ENCODE peak calls at places on chromosomes 6 and 20, in seven cellular contexts. One of them, this sample, is unnamed. For H3K4me1, the result is how much of the 10 kb centered on the place peaks cover.

GRCh38 chr6:132054525-132054924 is 103.4 kb upstream of the CCN2 start:
- DNase-seq in fibroblast of lung: peak
- DNase-seq in GM23338: no peak
- DNase-seq in HepG2: no peak
- DNase-seq in mammary epithelial cell: peak
- DNase-seq in GM12878: no peak
- DNase-seq in K562: no peak
- DNase-seq in this sample: no peak

GRCh38 chr6:131199568-131200272 is 64.5 kb downstream of the AKAP7 start:
- DNase-seq in fibroblast of lung: peak
- DNase-seq in GM23338: peak
- DNase-seq in HepG2: peak
- DNase-seq in mammary epithelial cell: peak
- DNase-seq in GM12878: peak
- DNase-seq in K562: no peak
- DNase-seq in this sample: peak

GRCh38 chr6:30678964-30679726 is 6.3 kb upstream of the DHX16 start:
- DNase-seq in fibroblast of lung: peak
- DNase-seq in GM23338: peak
- DNase-seq in HepG2: peak
- DNase-seq in mammary epithelial cell: peak
- DNase-seq in GM12878: no peak
- DNase-seq in K562: peak
- DNase-seq in this sample: no peak

GRCh38 chr6:145531032-145531431 is 204.3 kb downstream of the EPM2A start:
- DNase-seq in fibroblast of lung: no peak
- DNase-seq in GM23338: peak
- DNase-seq in HepG2: no peak
- DNase-seq in mammary epithelial cell: no peak
- DNase-seq in GM12878: no peak
- DNase-seq in K562: no peak
- DNase-seq in this sample: no peak

GRCh38 chr6:25280617-25280990 is 1.4 kb downstream of the CARMIL1 start:
- DNase-seq in fibroblast of lung: no peak
- DNase-seq in GM23338: peak
- DNase-seq in HepG2: peak
- DNase-seq in mammary epithelial cell: peak
- DNase-seq in GM12878: no peak
- DNase-seq in K562: no peak
- DNase-seq in this sample: no peak

GRCh38 chr20:41228858-41229257 is 88.7 kb downstream of the ZHX3 start:
- DNase-seq in fibroblast of lung: no peak
- DNase-seq in GM23338: no peak
- DNase-seq in HepG2: no peak
- DNase-seq in mammary epithelial cell: no peak
- DNase-seq in GM12878: no peak
- DNase-seq in K562: no peak
- DNase-seq in this sample: no peak

GRCh38 chr6:133165235-133165634 is 75.9 kb upstream of the EYA4 start:
- DNase-seq in fibroblast of lung: no peak
- DNase-seq in GM23338: no peak
- DNase-seq in HepG2: no peak
- DNase-seq in mammary epithelial cell: no peak
- DNase-seq in GM12878: no peak
- DNase-seq in K562: no peak
- DNase-seq in this sample: no peak

GRCh38 chr20:17680128-17680835 is 1.8 kb downstream of the RRBP1 start:
- DNase-seq in fibroblast of lung: peak
- DNase-seq in GM23338: peak
- DNase-seq in HepG2: peak
- DNase-seq in mammary epithelial cell: peak
- DNase-seq in GM12878: no peak
- DNase-seq in K562: peak
- DNase-seq in this sample: no peak

GRCh38 chr6:28980797-28981390 is 24.2 kb downstream of the ZNF311 start:
- DNase-seq in fibroblast of lung: peak
- DNase-seq in GM23338: peak
- DNase-seq in HepG2: peak
- DNase-seq in mammary epithelial cell: peak
- DNase-seq in GM12878: peak
- DNase-seq in K562: peak
- DNase-seq in this sample: no peak

GRCh38 chr20:21609221-21609620 is 95.4 kb upstream of the NKX2-2 start:
- DNase-seq in fibroblast of lung: no peak
- DNase-seq in GM23338: no peak
- DNase-seq in HepG2: peak
- DNase-seq in mammary epithelial cell: peak
- DNase-seq in GM12878: no peak
- DNase-seq in K562: no peak
- DNase-seq in this sample: no peak

GRCh38 chr20:40702504-40702903 is 13.5 kb upstream of the MAFB start:
- DNase-seq in fibroblast of lung: no peak
- DNase-seq in GM23338: peak
- DNase-seq in HepG2: peak
- DNase-seq in mammary epithelial cell: no peak
- DNase-seq in GM12878: no peak
- DNase-seq in K562: peak
- DNase-seq in this sample: no peak

GRCh38 chr20:11905460-11906150 is 12.1 kb upstream of the BTBD3 start:
- DNase-seq in fibroblast of lung: no peak
- DNase-seq in GM23338: no peak
- DNase-seq in HepG2: no peak
- DNase-seq in mammary epithelial cell: no peak
- DNase-seq in GM12878: no peak
- DNase-seq in K562: no peak
- DNase-seq in this sample: no peak

GRCh38 chr6:45382391-45382790 is 4.7 kb upstream of the SUPT3H start:
- DNase-seq in fibroblast of lung: no peak
- DNase-seq in GM23338: no peak
- DNase-seq in HepG2: no peak
- DNase-seq in mammary epithelial cell: no peak
- DNase-seq in GM12878: no peak
- DNase-seq in K562: no peak
- DNase-seq in this sample: no peak

GRCh38 chr20:34629342-34629741 is 47.5 kb downstream of the PIGU start:
- DNase-seq in fibroblast of lung: no peak
- DNase-seq in GM23338: no peak
- DNase-seq in HepG2: no peak
- DNase-seq in mammary epithelial cell: no peak
- DNase-seq in GM12878: no peak
- DNase-seq in K562: no peak
- DNase-seq in this sample: no peak

GRCh38 chr20:25081065-25081729 is 744 bp downstream of the VSX1 start:
- DNase-seq in fibroblast of lung: no peak
- DNase-seq in GM23338: peak
- DNase-seq in HepG2: no peak
- DNase-seq in mammary epithelial cell: no peak
- DNase-seq in GM12878: no peak
- DNase-seq in K562: no peak
- DNase-seq in this sample: no peak

GRCh38 chr20:25082498-25082873 is 545 bp upstream of the VSX1 start:
- DNase-seq in fibroblast of lung: no peak
- DNase-seq in GM23338: no peak
- DNase-seq in HepG2: no peak
- DNase-seq in mammary epithelial cell: no peak
- DNase-seq in GM12878: no peak
- DNase-seq in K562: no peak
- DNase-seq in this sample: no peak

GRCh38 chr20:25083141-25083772 is 1.3 kb upstream of the VSX1 start:
- DNase-seq in fibroblast of lung: no peak
- DNase-seq in GM23338: peak
- DNase-seq in HepG2: no peak
- DNase-seq in mammary epithelial cell: no peak
- DNase-seq in GM12878: no peak
- DNase-seq in K562: no peak
- DNase-seq in this sample: no peak

GRCh38 chr20:25083773-25084615 is 2.1 kb upstream of the VSX1 start:
- DNase-seq in fibroblast of lung: no peak
- DNase-seq in GM23338: peak
- DNase-seq in HepG2: no peak
- DNase-seq in mammary epithelial cell: no peak
- DNase-seq in GM12878: no peak
- DNase-seq in K562: no peak
- DNase-seq in this sample: no peak

GRCh38 chr20:25081730-25082497 is at the start of gene VSX1:
- DNase-seq in fibroblast of lung: no peak
- DNase-seq in GM23338: peak
- DNase-seq in HepG2: no peak
- DNase-seq in mammary epithelial cell: no peak
- DNase-seq in GM12878: no peak
- DNase-seq in K562: no peak
- DNase-seq in this sample: no peak
- TF ChIP-seq EZH2 in fibroblast of lung: no peak
- TF ChIP-seq EZH2 in GM23338: no peak
- TF ChIP-seq EZH2 in HepG2: no peak
- TF ChIP-seq EZH2 in mammary epithelial cell: no peak
- TF ChIP-seq EZH2 in GM12878: no peak
- TF ChIP-seq EZH2 in K562: no peak
- TF ChIP-seq EZH2 in this sample: peak

GRCh38 chr6:36355819-36356218 is 19.1 kb upstream of the BNIP5 start:
- DNase-seq in fibroblast of lung: peak
- DNase-seq in GM23338: no peak
- DNase-seq in HepG2: no peak
- DNase-seq in mammary epithelial cell: peak
- DNase-seq in GM12878: no peak
- DNase-seq in K562: no peak
- DNase-seq in this sample: no peak

GRCh38 chr6:36357872-36358234 is 21.2 kb upstream of the BNIP5 start:
- DNase-seq in fibroblast of lung: no peak
- DNase-seq in GM23338: no peak
- DNase-seq in HepG2: no peak
- DNase-seq in mammary epithelial cell: no peak
- DNase-seq in GM12878: peak
- DNase-seq in K562: no peak
- DNase-seq in this sample: no peak

GRCh38 chr6:36361071-36361470 is 24.4 kb upstream of the BNIP5 start:
- DNase-seq in fibroblast of lung: no peak
- DNase-seq in GM23338: no peak
- DNase-seq in HepG2: no peak
- DNase-seq in mammary epithelial cell: no peak
- DNase-seq in GM12878: no peak
- DNase-seq in K562: no peak
- DNase-seq in this sample: no peak

GRCh38 chr6:36360241-36361054 is 23.8 kb upstream of the BNIP5 start:
- DNase-seq in fibroblast of lung: peak
- DNase-seq in GM23338: peak
- DNase-seq in HepG2: peak
- DNase-seq in mammary epithelial cell: peak
- DNase-seq in GM12878: no peak
- DNase-seq in K562: peak
- DNase-seq in this sample: no peak

GRCh38 chr6:36358235-36358915 is 21.7 kb upstream of the BNIP5 start:
- DNase-seq in fibroblast of lung: peak
- DNase-seq in GM23338: no peak
- DNase-seq in HepG2: peak
- DNase-seq in mammary epithelial cell: no peak
- DNase-seq in GM12878: peak
- DNase-seq in K562: no peak
- DNase-seq in this sample: no peak
- H3K27ac ChIP-seq in fibroblast of lung: no peak
- H3K27ac ChIP-seq in GM23338: no peak
- H3K27ac ChIP-seq in HepG2: no peak
- H3K27ac ChIP-seq in mammary epithelial cell: no peak
- H3K27ac ChIP-seq in GM12878: peak
- H3K27ac ChIP-seq in K562: no peak
- H3K27ac ChIP-seq in this sample: no peak

GRCh38 chr6:129240492-129240853 is 357.5 kb downstream of the LAMA2 start:
- DNase-seq in fibroblast of lung: no peak
- DNase-seq in GM23338: no peak
- DNase-seq in HepG2: no peak
- DNase-seq in mammary epithelial cell: no peak
- DNase-seq in GM12878: no peak
- DNase-seq in K562: no peak
- DNase-seq in this sample: no peak
- H3K4me1 ChIP-seq in fibroblast of lung: under half
- H3K4me1 ChIP-seq in GM23338: under half
- H3K4me1 ChIP-seq in HepG2: under half
- H3K4me1 ChIP-seq in mammary epithelial cell: under half
- H3K4me1 ChIP-seq in GM12878: under half
- H3K4me1 ChIP-seq in K562: under half
- H3K4me1 ChIP-seq in this sample: under half

GRCh38 chr20:57261488-57262243 is 4.8 kb downstream of the BMP7 start:
- DNase-seq in fibroblast of lung: no peak
- DNase-seq in GM23338: peak
- DNase-seq in HepG2: no peak
- DNase-seq in mammary epithelial cell: no peak
- DNase-seq in GM12878: no peak
- DNase-seq in K562: no peak
- DNase-seq in this sample: no peak

GRCh38 chr20:57263767-57264150 is 2.7 kb downstream of the BMP7 start:
- DNase-seq in fibroblast of lung: no peak
- DNase-seq in GM23338: no peak
- DNase-seq in HepG2: no peak
- DNase-seq in mammary epithelial cell: no peak
- DNase-seq in GM12878: no peak
- DNase-seq in K562: no peak
- DNase-seq in this sample: no peak

GRCh38 chr20:57263127-57263609 is 3.3 kb downstream of the BMP7 start:
- DNase-seq in fibroblast of lung: no peak
- DNase-seq in GM23338: no peak
- DNase-seq in HepG2: no peak
- DNase-seq in mammary epithelial cell: peak
- DNase-seq in GM12878: no peak
- DNase-seq in K562: no peak
- DNase-seq in this sample: no peak

GRCh38 chr20:57260959-57261357 is 5.5 kb downstream of the BMP7 start:
- DNase-seq in fibroblast of lung: peak
- DNase-seq in GM23338: peak
- DNase-seq in HepG2: no peak
- DNase-seq in mammary epithelial cell: no peak
- DNase-seq in GM12878: no peak
- DNase-seq in K562: no peak
- DNase-seq in this sample: no peak

DNA sequence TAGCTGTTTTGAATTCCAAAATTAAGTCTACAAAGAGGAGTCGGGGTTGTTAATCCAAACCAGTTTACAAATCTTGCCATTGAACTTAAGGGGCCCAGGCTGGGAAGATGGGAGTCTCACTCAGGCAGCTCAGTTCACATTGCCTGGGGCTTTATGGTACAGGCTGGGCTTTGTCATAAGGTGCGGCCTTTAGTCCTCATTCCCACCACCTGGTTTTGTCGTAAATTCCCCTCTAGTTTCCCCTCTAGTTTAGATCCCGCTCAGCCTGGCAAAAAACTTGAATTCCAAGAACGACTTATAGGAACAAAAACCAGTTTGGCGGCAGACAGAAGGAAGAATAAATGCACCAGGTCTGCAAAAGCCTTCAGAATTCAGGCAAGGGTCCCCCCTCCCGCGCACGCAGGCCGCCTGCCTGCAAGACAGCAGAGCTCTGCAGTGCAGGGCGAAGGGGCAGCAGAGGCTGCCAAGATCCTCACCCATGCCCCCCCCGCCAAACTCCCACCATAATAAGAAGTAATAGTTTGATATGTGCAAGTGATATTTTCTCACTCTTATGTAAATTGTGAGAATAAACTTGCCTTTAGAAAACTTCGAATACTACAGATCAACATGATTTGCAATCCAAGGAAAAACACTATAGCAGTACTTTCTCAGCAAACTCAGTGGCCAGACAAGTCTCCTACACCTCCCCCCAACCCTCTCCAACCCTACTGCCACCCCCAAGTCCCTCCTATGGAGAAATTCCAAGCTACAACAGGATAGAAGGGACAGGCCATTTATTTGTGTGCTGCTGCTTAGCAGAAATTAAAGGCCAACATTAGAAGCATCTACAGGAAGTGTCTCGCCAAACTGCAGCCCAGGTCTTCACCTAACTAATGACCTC is 4.0 kb downstream of the BMP7 start:
- DNase-seq in fibroblast of lung: no peak
- DNase-seq in GM23338: peak
- DNase-seq in HepG2: no peak
- DNase-seq in mammary epithelial cell: no peak
- DNase-seq in GM12878: no peak
- DNase-seq in K562: no peak
- DNase-seq in this sample: no peak
- TF ChIP-seq EZH2 in fibroblast of lung: no peak
- TF ChIP-seq EZH2 in GM23338: no peak
- TF ChIP-seq EZH2 in HepG2: no peak
- TF ChIP-seq EZH2 in mammary epithelial cell: no peak
- TF ChIP-seq EZH2 in GM12878: no peak
- TF ChIP-seq EZH2 in K562: no peak
- TF ChIP-seq EZH2 in this sample: no peak

This sample was measured in keratinocyte.